ENCODE peak calls at places on chromosome 5, in five cellular contexts. S is HTR-8/SVneo; O is stimulated activated CD8-positive, alpha-beta memory T cell treated with anti-CD3 and anti-CD28 coated beads, Interleukin-12 subunit alpha, Interleukin-12 subunit beta, amount 100 ng/mL, for 4 hours; Z is heart left ventricle; Q is spleen. D is an unnamed sample.

GRCh38 chr5:68699966-68700365 is 393.8 kb upstream of the SLC30A5 start:
- DNase-seq in S (no peak), O (no peak), Z (no peak), Q (no peak), D (no peak)

GRCh38 chr5:149030392-149030791 is 32.5 kb downstream of the SH3TC2 start:
- DNase-seq in S (no peak), O (no peak), Z (no peak), Q (no peak), D (peak; percentile 58)

GRCh38 chr5:41457094-41457493 is 53.3 kb downstream of the PLCXD3 start:
- DNase-seq in S (no peak), O (no peak), Z (peak; percentile 41), Q (no peak), D (no peak)

GRCh38 chr5:180689071-180689694 is 39.8 kb upstream of the FLT4 start:
- DNase-seq in S (no peak), O (no peak), Z (no peak), Q (no peak), D (no peak)

GRCh38 chr5:176633638-176634037 is 3.2 kb downstream of the EIF4E1B start:
- DNase-seq in S (no peak), O (no peak), Z (no peak), Q (no peak), D (no peak)

GRCh38 chr5:100131161-100131560 is 404.0 kb upstream of the FAM174A start:
- DNase-seq in S (no peak), O (no peak), Z (no peak), Q (no peak), D (no peak)

GRCh38 chr5:151078490-151079262 is 2.2 kb downstream of the TNIP1 start:
- DNase-seq in S (no peak), O (peak; percentile 38), Z (no peak), Q (peak; percentile 90), D (no peak)

GRCh38 chr5:78630047-78630446 is 18.5 kb downstream of the LHFPL2 start:
- DNase-seq in S (no peak), O (no peak), Z (no peak), Q (no peak), D (no peak)

GRCh38 chr5:96075579-96076289 is 114.1 kb upstream of the ELL2 start:
- DNase-seq in S (no peak), O (no peak), Z (no peak), Q (no peak), D (no peak)

GRCh38 chr5:181234455-181235306 is 9.0 kb downstream of the RACK1 start:
- DNase-seq in S (no peak), O (no peak), Z (no peak), Q (peak; percentile 68), D (no peak)

GRCh38 chr5:45765561-45765960 is 69.4 kb upstream of the HCN1 start:
- DNase-seq in S (no peak), O (no peak), Z (no peak), Q (no peak), D (no peak)

GRCh38 chr5:172785429-172786088 is 14.6 kb upstream of the DUSP1 start:
- DNase-seq in S (no peak), O (no peak), Z (no peak), Q (no peak), D (no peak)

GRCh38 chr5:134255418-134256150 is 29.7 kb upstream of the PPP2CA start:
- DNase-seq in S (no peak), O (no peak), Z (no peak), Q (no peak), D (peak; percentile 65)

GRCh38 chr5:145697251-145698016 is 137.7 kb downstream of the PRELID2 start:
- DNase-seq in S (peak; percentile 12), O (no peak), Z (no peak), Q (no peak), D (peak; percentile 72)

GRCh38 chr5:127306647-127307046 is 16.1 kb downstream of the MEGF10 start:
- DNase-seq in S (no peak), O (no peak), Z (no peak), Q (no peak), D (no peak)

GRCh38 chr5:160260881-160261815 is 31.8 kb downstream of the FABP6 start:
- DNase-seq in S (no peak), O (no peak), Z (no peak), Q (peak; percentile 80), D (no peak)

GRCh38 chr5:130289132-130290088 is 385.1 kb downstream of the CHSY3 start:
- DNase-seq in S (no peak), O (no peak), Z (no peak), Q (no peak), D (no peak)

GRCh38 chr5:179621551-179621971 is 1.9 kb downstream of the HNRNPH1 start:
- DNase-seq in S (no peak), O (no peak), Z (no peak), Q (peak; percentile 53), D (no peak)

GRCh38 chr5:106797996-106798395 is 872.7 kb downstream of the EFNA5 start:
- DNase-seq in S (no peak), O (no peak), Z (no peak), Q (no peak), D (no peak)

GRCh38 chr5:122480146-122480545 is 168.1 kb downstream of the SNCAIP start:
- DNase-seq in S (no peak), O (no peak), Z (no peak), Q (no peak), D (no peak)

D was measured in foreskin fibroblast.